ENCODE peak calls at places on chromosomes 3 and 15, in seven cellular contexts. R is stimulated activated naive B cell treated with anti-CD40 and anti-IgM and Interleukin-4, amounts not matched to agents 10 μg/mL and 1 μg/mL and 100 μg/mL, for 72 hours; M is transverse colon; X is heart left ventricle; E is HFF-Myc; T is RWPE1; D is progenitor cell of endocrine pancreas. F is an unnamed sample.

GRCh38 chr15:70528270-70528706 is 235.1 kb downstream of the UACA start:
- DNase-seq in E (no peak), M (peak; percentile 50), R (no peak), D (no peak), X (no peak), T (no peak), F (peak; percentile 27)

GRCh38 chr3:129595544-129596193 is 10.8 kb downstream of the PLXND1 start:
- DNase-seq in D (no peak), E (no peak), R (no peak), M (no peak), T (no peak), X (no peak), F (no peak)

GRCh38 chr3:111944377-111944776 is 34.4 kb upstream of the ABHD10 start:
- DNase-seq in R (no peak), T (peak; percentile 29), E (no peak), X (no peak), M (no peak), D (no peak), F (no peak)

GRCh38 chr3:64190517-64191515 is 34.5 kb downstream of the PRICKLE2 start:
- DNase-seq in E (no peak), T (peak; percentile 54), M (no peak), R (no peak), X (no peak), D (no peak), F (no peak)

GRCh38 chr3:195076981-195077610 is 193.9 kb downstream of the XXYLT1 start:
- DNase-seq in E (no peak), R (no peak), T (no peak), X (no peak), M (no peak), D (no peak), F (no peak)

GRCh38 chr3:52005571-52005986 is 9.9 kb upstream of the RPL29 start:
- DNase-seq in D (no peak), E (peak; percentile 50), R (no peak), T (peak; percentile 25), X (no peak), M (no peak), F (no peak)

GRCh38 chr3:35528728-35529127 is 110.6 kb upstream of the ARPP21 start:
- DNase-seq in T (no peak), D (no peak), R (no peak), E (no peak), X (no peak), M (no peak), F (no peak)

GRCh38 chr3:134576831-134577230 is 74.0 kb downstream of the KY start:
- DNase-seq in T (no peak), R (no peak), D (no peak), E (no peak), M (no peak), X (no peak), F (no peak)

GRCh38 chr3:56881035-56881575 is 79.4 kb upstream of the ARHGEF3 start:
- DNase-seq in E (no peak), M (no peak), X (no peak), D (no peak), T (no peak), R (no peak), F (no peak)

GRCh38 chr15:62879770-62880169 is 162.8 kb upstream of the TPM1 start:
- DNase-seq in M (no peak), R (no peak), X (no peak), E (no peak), D (no peak), T (no peak), F (no peak)

GRCh38 chr15:77840962-77841361 is 208.2 kb upstream of the LINGO1 start:
- DNase-seq in E (peak; percentile 21), M (no peak), T (peak; percentile 92), X (peak; percentile 12), D (no peak), R (no peak), F (no peak)

GRCh38 chr3:8253201-8253600 is 248.4 kb upstream of the LMCD1 start:
- DNase-seq in M (no peak), T (no peak), R (no peak), D (no peak), E (no peak), X (no peak), F (no peak)

GRCh38 chr3:119376758-119377157 is 82.6 kb downstream of the ARHGAP31 start:
- DNase-seq in M (no peak), R (no peak), D (no peak), E (no peak), X (no peak), T (no peak), F (no peak)

GRCh38 chr3:26353052-26353451 is 269.5 kb upstream of the LRRC3B start:
- DNase-seq in R (no peak), T (no peak), E (no peak), D (no peak), X (no peak), M (no peak), F (no peak)

GRCh38 chr3:99909714-99910508 is 92.2 kb downstream of the CMSS1 start:
- DNase-seq in D (no peak), T (peak; percentile 36), M (no peak), E (no peak), X (no peak), R (no peak), F (no peak)

GRCh38 chr3:54527953-54528352 is 399.9 kb downstream of the LRTM1 start:
- DNase-seq in M (no peak), X (no peak), D (no peak), R (no peak), T (no peak), E (no peak), F (no peak)

GRCh38 chr3:49219132-49219531 is 47.7 kb downstream of the KLHDC8B start:
- DNase-seq in T (no peak), M (no peak), E (no peak), D (no peak), X (no peak), R (no peak), F (no peak)

GRCh38 chr3:30673425-30674341 is 67.3 kb downstream of the TGFBR2 start:
- DNase-seq in M (no peak), R (no peak), D (no peak), X (no peak), T (no peak), E (no peak), F (no peak)

GRCh38 chr15:55564347-55565145 is 23.6 kb downstream of the PYGO1 start:
- DNase-seq in D (no peak), E (no peak), X (no peak), R (no peak), T (no peak), M (no peak), F (no peak)

GRCh38 chr3:192929755-192930491 is 12.3 kb upstream of the MB21D2 start:
- DNase-seq in M (no peak), X (no peak), D (no peak), T (no peak), R (no peak), E (no peak), F (no peak)